ENCODE peak calls at places on chromosomes 4 and X, in ten cellular contexts. One of them, this sample, is unnamed.

GRCh38 chr4:29861307-29861706 is 858.9 kb upstream of the PCDH7 start:
- DNase-seq in fibroblast of mammary gland: peak
- DNase-seq in Calu3: no peak
- DNase-seq in AG04450: no peak
- DNase-seq in KG1: no peak
- DNase-seq in iris pigment epithelial cell: no peak
- DNase-seq in astrocyte of the spinal cord: peak
- DNase-seq in ELR: peak
- DNase-seq in SW 1271: no peak
- DNase-seq in T47D: no peak
- DNase-seq in this sample: no peak

GRCh38 chr4:127604949-127605709 is 27.6 kb upstream of the INTU start:
- DNase-seq in ELR: peak
- DNase-seq in iris pigment epithelial cell: peak
- DNase-seq in astrocyte of the spinal cord: peak
- DNase-seq in T47D: no peak
- DNase-seq in KG1: no peak
- DNase-seq in AG04450: no peak
- DNase-seq in Calu3: no peak
- DNase-seq in fibroblast of mammary gland: peak
- DNase-seq in SW 1271: no peak
- DNase-seq in this sample: peak

GRCh38 chr4:113582737-113583136 is 178.8 kb downstream of the CAMK2D start:
- DNase-seq in AG04450: no peak
- DNase-seq in KG1: no peak
- DNase-seq in astrocyte of the spinal cord: no peak
- DNase-seq in fibroblast of mammary gland: no peak
- DNase-seq in ELR: no peak
- DNase-seq in T47D: no peak
- DNase-seq in SW 1271: no peak
- DNase-seq in Calu3: no peak
- DNase-seq in iris pigment epithelial cell: no peak
- DNase-seq in this sample: no peak

GRCh38 chr4:157270108-157270507 is 49.6 kb downstream of the GRIA2 start:
- DNase-seq in KG1: no peak
- DNase-seq in T47D: no peak
- DNase-seq in AG04450: no peak
- DNase-seq in SW 1271: no peak
- DNase-seq in iris pigment epithelial cell: no peak
- DNase-seq in fibroblast of mammary gland: no peak
- DNase-seq in Calu3: no peak
- DNase-seq in ELR: no peak
- DNase-seq in astrocyte of the spinal cord: peak
- DNase-seq in this sample: no peak

GRCh38 chrX:139246295-139246694 is 284.2 kb upstream of the F9 start:
- DNase-seq in fibroblast of mammary gland: no peak
- DNase-seq in AG04450: no peak
- DNase-seq in T47D: no peak
- DNase-seq in SW 1271: no peak
- DNase-seq in iris pigment epithelial cell: no peak
- DNase-seq in Calu3: no peak
- DNase-seq in KG1: no peak
- DNase-seq in ELR: no peak
- DNase-seq in astrocyte of the spinal cord: no peak
- DNase-seq in this sample: no peak

GRCh38 chr4:56655209-56655626 is 25.9 kb downstream of the HOPX start:
- DNase-seq in fibroblast of mammary gland: peak
- DNase-seq in Calu3: peak
- DNase-seq in KG1: no peak
- DNase-seq in T47D: no peak
- DNase-seq in AG04450: no peak
- DNase-seq in astrocyte of the spinal cord: peak
- DNase-seq in iris pigment epithelial cell: peak
- DNase-seq in ELR: peak
- DNase-seq in SW 1271: no peak
- DNase-seq in this sample: no peak

GRCh38 chr4:44422912-44423311 is 25.7 kb downstream of the KCTD8 start:
- DNase-seq in AG04450: no peak
- DNase-seq in ELR: no peak
- DNase-seq in KG1: no peak
- DNase-seq in SW 1271: no peak
- DNase-seq in astrocyte of the spinal cord: no peak
- DNase-seq in fibroblast of mammary gland: no peak
- DNase-seq in Calu3: no peak
- DNase-seq in iris pigment epithelial cell: no peak
- DNase-seq in T47D: no peak
- DNase-seq in this sample: no peak

GRCh38 chr4:140296335-140296753 is 77.1 kb upstream of the SCOC start:
- DNase-seq in KG1: no peak
- DNase-seq in iris pigment epithelial cell: peak
- DNase-seq in fibroblast of mammary gland: peak
- DNase-seq in ELR: peak
- DNase-seq in Calu3: peak
- DNase-seq in SW 1271: peak
- DNase-seq in T47D: no peak
- DNase-seq in AG04450: peak
- DNase-seq in astrocyte of the spinal cord: peak
- DNase-seq in this sample: peak

GRCh38 chrX:109372716-109373115 is 109.2 kb downstream of the GUCY2F start:
- DNase-seq in fibroblast of mammary gland: no peak
- DNase-seq in Calu3: no peak
- DNase-seq in SW 1271: no peak
- DNase-seq in KG1: no peak
- DNase-seq in AG04450: no peak
- DNase-seq in ELR: no peak
- DNase-seq in astrocyte of the spinal cord: no peak
- DNase-seq in iris pigment epithelial cell: no peak
- DNase-seq in T47D: no peak
- DNase-seq in this sample: no peak